ENCODE peak calls at places on chromosomes 3 and 15, in four cellular contexts. Y is CD4-positive, alpha-beta T cell; M is caudate nucleus; T is lower lobe of right lung. E is an unnamed sample.

GRCh38 chr3:139547666-139548065 is 8.1 kb upstream of the RBP1 start:
- DNase-seq in Y (no peak), M (no peak), T (no peak), E (no peak)

GRCh38 chr3:791442-791841 is 301.4 kb upstream of the CNTN6 start:
- DNase-seq in Y (no peak), M (no peak), T (no peak), E (no peak)

GRCh38 chr3:136343873-136344281 is 93.7 kb downstream of the PCCB start:
- DNase-seq in Y (no peak), M (peak; percentile 4), T (peak; percentile 81), E (peak; percentile 7)

GRCh38 chr3:23826382-23827061 is 20.8 kb downstream of the UBE2E1 start:
- DNase-seq in Y (no peak), M (no peak), T (no peak), E (no peak)

GRCh38 chr3:144643778-144644191 is 672.2 kb downstream of the DIPK2A start:
- DNase-seq in Y (no peak), M (no peak), T (no peak), E (peak; percentile 45)

GRCh38 chr15:67174864-67175573 is 79.4 kb downstream of the AAGAB start:
- DNase-seq in Y (no peak), M (peak; percentile 42), T (no peak), E (no peak)

GRCh38 chr3:144148356-144148755 is 176.7 kb downstream of the DIPK2A start:
- DNase-seq in Y (no peak), M (no peak), T (no peak), E (no peak)

GRCh38 chr15:63353261-63353660 is 28.4 kb downstream of the CA12 start:
- DNase-seq in Y (no peak), M (no peak), T (no peak), E (no peak)

GRCh38 chr3:185362850-185363661 is at the start of gene MAP3K13:
- DNase-seq in Y (peak; percentile 1), M (peak; percentile 76), T (peak; percentile 87), E (peak; percentile 77)

GRCh38 chr3:171384101-171384891 is 75.9 kb downstream of the TNIK start:
- DNase-seq in Y (no peak), M (no peak), T (no peak), E (no peak)

GRCh38 chr3:131699001-131699400 is 196.2 kb upstream of the MRPL3 start:
- DNase-seq in Y (no peak), M (no peak), T (no peak), E (no peak)

GRCh38 chr15:70400766-70401541 is 303.2 kb upstream of the TLE3 start:
- DNase-seq in Y (no peak), M (no peak), T (no peak), E (no peak)

GRCh38 chr3:64187065-64187959 is 38.0 kb downstream of the PRICKLE2 start:
- DNase-seq in Y (no peak), M (no peak), T (peak; percentile 51), E (peak; percentile 19)

GRCh38 chr3:128879991-128880390 is 571 bp downstream of the ACAD9 start:
- DNase-seq in Y (no peak), M (no peak), T (no peak), E (no peak)

GRCh38 chr3:28912120-28912885 is 368.6 kb upstream of the RBMS3 start:
- DNase-seq in Y (no peak), M (no peak), T (no peak), E (no peak)

GRCh38 chr3:188053710-188054379 is 100.1 kb upstream of the LPP start:
- DNase-seq in Y (no peak), M (no peak), T (no peak), E (no peak)

GRCh38 chr3:98274914-98275313 is 7.4 kb upstream of the OR5H2 start:
- DNase-seq in Y (no peak), M (no peak), T (no peak), E (no peak)

GRCh38 chr3:153165211-153165815 is 3.3 kb downstream of the RAP2B start:
- DNase-seq in Y (no peak), M (no peak), T (no peak), E (no peak)

GRCh38 chr3:171446801-171447578 is 13.2 kb downstream of the TNIK start:
- DNase-seq in Y (no peak), M (no peak), T (no peak), E (no peak)

GRCh38 chr15:89018235-89018634 is 70.0 kb upstream of the ABHD2 start:
- DNase-seq in Y (no peak), M (no peak), T (no peak), E (no peak)

GRCh38 chr3:14148041-14148985 is 23.5 kb downstream of the TMEM43 start:
- DNase-seq in Y (no peak), M (no peak), T (no peak), E (no peak)

DNA sequence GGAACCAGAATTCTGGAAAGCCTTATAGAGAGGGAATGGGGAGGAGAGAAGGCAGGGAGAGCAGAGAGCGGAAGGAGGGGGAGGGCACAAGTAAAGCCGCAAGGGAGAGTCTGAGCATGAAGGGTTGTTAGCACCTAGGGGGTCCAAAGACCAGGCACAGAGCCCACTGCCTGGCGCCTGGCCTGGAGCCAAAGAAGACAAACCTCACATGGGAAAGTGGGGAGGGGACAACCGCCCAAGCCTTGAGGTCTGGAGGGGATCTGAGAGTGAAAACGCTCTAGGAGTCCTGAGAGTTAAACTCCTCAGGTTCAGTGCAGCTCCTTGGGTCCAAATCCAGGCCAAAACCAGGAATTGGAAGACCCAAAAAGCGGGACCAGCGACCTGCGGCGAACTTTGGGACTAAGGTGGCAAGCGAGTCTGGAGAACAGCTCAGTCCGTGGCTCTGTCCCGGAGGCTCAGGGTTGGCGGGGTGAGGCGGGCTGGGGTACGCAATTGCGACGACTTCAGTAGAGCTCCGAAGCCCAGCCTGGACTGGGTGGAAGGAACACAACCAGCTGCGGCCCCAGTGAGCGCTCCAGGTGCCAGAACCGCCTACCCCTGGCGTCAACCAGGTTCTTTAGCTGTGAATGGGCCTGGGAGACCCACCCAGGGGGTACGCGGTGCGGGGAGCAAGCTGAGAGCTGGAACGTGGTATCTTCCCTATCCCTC is 807 bp upstream of the INAFM2 start:
- DNase-seq in Y (no peak), M (no peak), T (no peak), E (no peak)
- H3K27ac ChIP-seq in Y (peak overlapping the region; percentile 10), M (peak overlapping the region; percentile 54), T (peak overlapping the region; percentile 67), E (peak overlapping the region; percentile 27)

DNA sequence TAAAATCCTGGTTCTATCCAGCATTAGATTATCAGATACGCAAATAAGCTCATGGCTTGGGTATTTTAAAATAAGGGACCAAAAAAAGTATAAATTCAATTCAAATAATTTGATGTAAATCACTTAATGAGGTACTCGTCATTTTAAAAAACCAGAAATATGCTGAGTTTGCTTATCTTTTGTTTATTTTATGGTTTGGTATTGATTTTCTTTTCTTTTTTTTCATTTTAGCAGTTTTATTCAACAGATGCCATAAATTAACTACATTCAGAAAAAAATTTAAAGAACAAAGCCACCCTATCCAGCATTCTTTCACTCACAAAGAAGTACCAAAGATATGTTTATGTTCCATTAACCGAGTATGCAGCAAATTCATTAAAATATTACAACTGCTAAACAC is 22.6 kb downstream of the DENND4A start:
- DNase-seq in Y (no peak), M (no peak), T (no peak), E (no peak)
- H3K27ac ChIP-seq in Y (no peak overlapping the region), M (no peak overlapping the region), T (no peak overlapping the region), E (no peak overlapping the region)

GRCh38 chr3:41975421-41976103 is 13.7 kb upstream of the ULK4 start:
- DNase-seq in Y (no peak), M (no peak), T (no peak), E (no peak)
- H3K27ac ChIP-seq in Y (no peak overlapping the region), M (no peak overlapping the region), T (no peak overlapping the region), E (no peak overlapping the region)

DNA sequence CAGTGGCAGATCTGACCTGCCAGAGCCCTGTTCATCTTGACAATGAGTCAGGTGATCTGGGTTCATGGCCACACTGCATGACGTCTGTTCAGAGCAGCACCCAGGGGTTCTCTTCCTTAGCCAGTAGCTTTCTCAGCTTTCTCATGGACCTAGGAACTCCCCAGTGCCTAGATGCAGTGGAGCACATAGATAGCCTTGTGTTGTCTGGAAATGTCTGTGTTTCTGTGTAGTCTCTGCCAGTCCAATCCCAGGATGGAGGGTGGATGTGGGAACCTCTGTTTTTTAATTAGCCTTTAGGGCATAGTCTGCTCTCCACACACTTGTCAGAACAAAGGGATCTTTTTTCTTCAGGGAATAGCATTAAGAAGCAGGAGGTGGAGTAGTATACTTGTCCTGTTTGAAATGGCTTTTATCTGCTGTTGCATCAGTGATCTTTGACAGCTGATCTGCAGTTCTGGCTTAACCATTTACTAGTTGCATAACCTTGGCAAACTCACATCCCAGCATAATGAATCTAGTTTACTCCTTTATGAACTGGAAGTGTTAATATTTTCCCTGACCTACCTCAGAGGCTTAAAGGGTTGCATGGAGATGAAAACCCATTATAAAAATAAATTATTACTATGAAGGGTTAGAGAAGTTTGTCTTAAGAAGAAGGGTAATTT is 16.1 kb upstream of the CACNA1D start:
- DNase-seq in Y (no peak), M (no peak), T (no peak), E (no peak)
- H3K27ac ChIP-seq in Y (no peak overlapping the region), M (no peak overlapping the region), T (no peak overlapping the region), E (no peak overlapping the region)

GRCh38 chr3:133038731-133039398 is 674 bp downstream of the TMEM108 start:
- DNase-seq in Y (no peak), M (no peak), T (peak; percentile 50), E (no peak)

GRCh38 chr3:133038089-133038730 is at the start of gene TMEM108:
- DNase-seq in Y (no peak), M (peak; percentile 82), T (peak; percentile 88), E (peak; percentile 74)

GRCh38 chr3:133042778-133043177 is 4.6 kb downstream of the TMEM108 start:
- DNase-seq in Y (no peak), M (no peak), T (no peak), E (no peak)

GRCh38 chr3:133041524-133041829 is 3.3 kb downstream of the TMEM108 start:
- DNase-seq in Y (no peak), M (no peak), T (no peak), E (no peak)

GRCh38 chr3:133040696-133041523 is 2.7 kb downstream of the TMEM108 start:
- DNase-seq in Y (no peak), M (peak; percentile 68), T (peak; percentile 62), E (peak; percentile 4)
- H3K27ac ChIP-seq in Y (no peak overlapping the region), M (no peak overlapping the region), T (peak overlapping the region; percentile 42), E (peak overlapping the region; percentile 22)

E was measured in substantia nigra.